ENCODE peak calls at places on chromosomes 1 and 21, in eight cellular contexts. One of them, this sample, is unnamed.

GRCh38 chr21:45831991-45832740 is 149.4 kb upstream of the COL6A1 start:
- DNase-seq in mammary epithelial cell: peak; percentile 28
- DNase-seq in ovary: no peak
- DNase-seq in heart left ventricle: no peak
- DNase-seq in iPS DF 6.9: no peak
- DNase-seq in mesenchymal stem cell: peak; percentile 79
- DNase-seq in body of pancreas: peak; percentile 15
- DNase-seq in brain microvascular endothelial cell: no peak
- DNase-seq in this sample: no peak

GRCh38 chr1:51484591-51484990 is 34.5 kb downstream of the EPS15 start:
- DNase-seq in body of pancreas: no peak
- DNase-seq in iPS DF 6.9: no peak
- DNase-seq in brain microvascular endothelial cell: peak; percentile 5
- DNase-seq in mammary epithelial cell: peak; percentile 32
- DNase-seq in heart left ventricle: no peak
- DNase-seq in mesenchymal stem cell: peak; percentile 18
- DNase-seq in ovary: no peak
- DNase-seq in this sample: no peak

GRCh38 chr1:49160677-49161076 is 384.0 kb upstream of the BEND5 start:
- DNase-seq in heart left ventricle: no peak
- DNase-seq in mesenchymal stem cell: no peak
- DNase-seq in ovary: no peak
- DNase-seq in mammary epithelial cell: no peak
- DNase-seq in body of pancreas: no peak
- DNase-seq in brain microvascular endothelial cell: no peak
- DNase-seq in iPS DF 6.9: no peak
- DNase-seq in this sample: no peak

GRCh38 chr1:93615201-93616150 is 66.2 kb downstream of the BCAR3 start:
- DNase-seq in heart left ventricle: no peak
- DNase-seq in ovary: no peak
- DNase-seq in body of pancreas: no peak
- DNase-seq in iPS DF 6.9: no peak
- DNase-seq in brain microvascular endothelial cell: peak; percentile 71
- DNase-seq in mesenchymal stem cell: peak; percentile 77
- DNase-seq in mammary epithelial cell: peak; percentile 78
- DNase-seq in this sample: no peak

GRCh38 chr1:187051618-187052232 is 223.0 kb downstream of the PLA2G4A start:
- DNase-seq in brain microvascular endothelial cell: no peak
- DNase-seq in heart left ventricle: no peak
- DNase-seq in ovary: no peak
- DNase-seq in mammary epithelial cell: peak; percentile 31
- DNase-seq in mesenchymal stem cell: peak; percentile 40
- DNase-seq in body of pancreas: no peak
- DNase-seq in iPS DF 6.9: peak; percentile 41
- DNase-seq in this sample: no peak

GRCh38 chr21:44800103-44800502 is 1.5 kb downstream of the UBE2G2 start:
- DNase-seq in mammary epithelial cell: peak; percentile 27
- DNase-seq in body of pancreas: peak; percentile 25
- DNase-seq in heart left ventricle: no peak
- DNase-seq in ovary: no peak
- DNase-seq in mesenchymal stem cell: peak; percentile 47
- DNase-seq in brain microvascular endothelial cell: no peak
- DNase-seq in iPS DF 6.9: no peak
- DNase-seq in this sample: no peak

GRCh38 chr1:68010094-68010493 is 40.3 kb downstream of the DIRAS3 start:
- DNase-seq in mammary epithelial cell: peak; percentile 17
- DNase-seq in body of pancreas: no peak
- DNase-seq in ovary: no peak
- DNase-seq in heart left ventricle: no peak
- DNase-seq in mesenchymal stem cell: peak; percentile 33
- DNase-seq in brain microvascular endothelial cell: no peak
- DNase-seq in iPS DF 6.9: no peak
- DNase-seq in this sample: no peak

GRCh38 chr1:247113094-247113497 is 8.9 kb upstream of the ZNF669 start:
- DNase-seq in mesenchymal stem cell: no peak
- DNase-seq in body of pancreas: peak; percentile 76
- DNase-seq in ovary: no peak
- DNase-seq in mammary epithelial cell: no peak
- DNase-seq in iPS DF 6.9: no peak
- DNase-seq in brain microvascular endothelial cell: no peak
- DNase-seq in heart left ventricle: no peak
- DNase-seq in this sample: no peak

GRCh38 chr1:180415985-180416633 is 86.3 kb downstream of the ACBD6 start:
- DNase-seq in body of pancreas: no peak
- DNase-seq in iPS DF 6.9: no peak
- DNase-seq in ovary: no peak
- DNase-seq in mammary epithelial cell: peak; percentile 8
- DNase-seq in brain microvascular endothelial cell: no peak
- DNase-seq in mesenchymal stem cell: peak; percentile 28
- DNase-seq in heart left ventricle: no peak
- DNase-seq in this sample: no peak

GRCh38 chr1:228001738-228002535 is 4.9 kb upstream of the WNT3A start:
- DNase-seq in body of pancreas: no peak
- DNase-seq in ovary: no peak
- DNase-seq in iPS DF 6.9: no peak
- DNase-seq in mammary epithelial cell: no peak
- DNase-seq in mesenchymal stem cell: no peak
- DNase-seq in brain microvascular endothelial cell: no peak
- DNase-seq in heart left ventricle: no peak
- DNase-seq in this sample: no peak

DNA sequence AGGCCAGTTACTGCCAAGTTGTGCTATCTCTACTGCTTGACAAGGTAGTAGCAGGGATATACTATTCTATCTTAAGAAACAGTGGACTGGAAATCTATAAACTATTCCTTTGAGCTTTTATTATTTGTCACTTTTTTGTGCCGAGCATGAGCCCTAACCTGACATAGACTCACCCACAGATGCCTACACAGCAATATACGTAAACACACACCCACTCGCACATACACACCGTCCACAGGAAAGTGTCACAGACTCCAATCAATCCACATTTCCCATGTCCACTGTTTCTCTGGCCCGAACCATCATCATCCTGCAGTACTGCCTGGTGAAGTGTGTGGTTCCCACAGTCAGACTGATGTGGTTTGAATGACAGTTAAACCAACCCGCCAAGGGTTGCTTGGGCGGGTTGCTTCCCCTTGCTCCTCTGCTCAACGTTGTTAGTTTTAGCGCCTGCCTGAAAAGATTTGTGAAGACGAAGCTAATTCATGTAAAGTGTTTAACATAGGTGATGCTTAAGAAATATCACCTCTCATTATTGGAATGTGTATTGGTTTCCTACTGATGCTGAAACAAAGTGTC is 47.2 kb downstream of the ADAMTS1 start:
- DNase-seq in ovary: no peak
- DNase-seq in body of pancreas: no peak
- DNase-seq in heart left ventricle: no peak
- DNase-seq in mammary epithelial cell: no peak
- DNase-seq in iPS DF 6.9: no peak
- DNase-seq in brain microvascular endothelial cell: no peak
- DNase-seq in mesenchymal stem cell: no peak
- DNase-seq in this sample: no peak
- H3K27ac ChIP-seq in ovary: peak overlapping the region; percentile 62
- H3K27ac ChIP-seq in body of pancreas: no peak overlapping the region
- H3K27ac ChIP-seq in heart left ventricle: no peak overlapping the region
- H3K27ac ChIP-seq in mammary epithelial cell: no peak overlapping the region
- H3K27ac ChIP-seq in iPS DF 6.9: no peak overlapping the region
- H3K27ac ChIP-seq in brain microvascular endothelial cell: no peak overlapping the region
- H3K27ac ChIP-seq in mesenchymal stem cell: no peak overlapping the region
- H3K27ac ChIP-seq in this sample: no peak overlapping the region

GRCh38 chr1:24640288-24640687 is 2.8 kb upstream of the SRRM1 start:
- DNase-seq in mesenchymal stem cell: no peak
- DNase-seq in mammary epithelial cell: no peak
- DNase-seq in ovary: peak; percentile 45
- DNase-seq in heart left ventricle: no peak
- DNase-seq in brain microvascular endothelial cell: no peak
- DNase-seq in body of pancreas: peak; percentile 50
- DNase-seq in iPS DF 6.9: no peak
- DNase-seq in this sample: no peak
- H3K27ac ChIP-seq in mesenchymal stem cell: no peak overlapping the region
- H3K27ac ChIP-seq in mammary epithelial cell: no peak overlapping the region
- H3K27ac ChIP-seq in ovary: no peak overlapping the region
- H3K27ac ChIP-seq in heart left ventricle: no peak overlapping the region
- H3K27ac ChIP-seq in brain microvascular endothelial cell: no peak overlapping the region
- H3K27ac ChIP-seq in body of pancreas: peak overlapping the region; percentile 3
- H3K27ac ChIP-seq in iPS DF 6.9: no peak overlapping the region
- H3K27ac ChIP-seq in this sample: no peak overlapping the region

DNA sequence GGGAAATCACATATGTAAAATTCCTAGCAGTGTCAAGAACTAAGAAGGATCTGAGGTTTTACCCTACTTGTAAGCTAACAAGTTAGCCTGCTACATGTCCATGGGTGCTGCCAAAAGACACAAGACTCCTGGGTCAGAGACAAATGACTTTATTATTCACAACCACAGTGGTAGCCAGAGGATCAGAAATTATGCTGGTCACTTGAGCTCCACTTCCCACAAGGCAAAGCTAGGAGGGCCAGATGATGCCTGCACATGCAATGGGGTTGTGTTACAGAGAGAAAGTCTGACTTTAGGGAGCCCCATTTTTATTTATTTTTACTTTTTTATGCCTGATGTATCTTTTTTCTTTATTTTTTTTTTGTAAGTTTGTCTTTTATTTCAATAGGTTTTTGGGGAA is 136.8 kb downstream of the S1PR1 start:
- DNase-seq in brain microvascular endothelial cell: no peak
- DNase-seq in ovary: no peak
- DNase-seq in heart left ventricle: no peak
- DNase-seq in body of pancreas: no peak
- DNase-seq in mesenchymal stem cell: no peak
- DNase-seq in mammary epithelial cell: no peak
- DNase-seq in iPS DF 6.9: no peak
- DNase-seq in this sample: no peak
- H3K27ac ChIP-seq in brain microvascular endothelial cell: no peak overlapping the region
- H3K27ac ChIP-seq in ovary: no peak overlapping the region
- H3K27ac ChIP-seq in heart left ventricle: no peak overlapping the region
- H3K27ac ChIP-seq in body of pancreas: no peak overlapping the region
- H3K27ac ChIP-seq in mesenchymal stem cell: no peak overlapping the region
- H3K27ac ChIP-seq in mammary epithelial cell: no peak overlapping the region
- H3K27ac ChIP-seq in iPS DF 6.9: no peak overlapping the region
- H3K27ac ChIP-seq in this sample: no peak overlapping the region

GRCh38 chr1:244665771-244666217 is 12.9 kb downstream of the DESI2 start:
- DNase-seq in ovary: no peak
- DNase-seq in mesenchymal stem cell: peak; percentile 79
- DNase-seq in iPS DF 6.9: no peak
- DNase-seq in mammary epithelial cell: no peak
- DNase-seq in body of pancreas: no peak
- DNase-seq in heart left ventricle: no peak
- DNase-seq in brain microvascular endothelial cell: peak; percentile 28
- DNase-seq in this sample: no peak

GRCh38 chr1:244659694-244660093 is 6.8 kb downstream of the DESI2 start:
- DNase-seq in body of pancreas: no peak
- DNase-seq in mesenchymal stem cell: no peak
- DNase-seq in ovary: no peak
- DNase-seq in mammary epithelial cell: no peak
- DNase-seq in heart left ventricle: no peak
- DNase-seq in brain microvascular endothelial cell: no peak
- DNase-seq in iPS DF 6.9: no peak
- DNase-seq in this sample: no peak

GRCh38 chr1:244660595-244660994 is 7.7 kb downstream of the DESI2 start:
- DNase-seq in heart left ventricle: no peak
- DNase-seq in mesenchymal stem cell: no peak
- DNase-seq in body of pancreas: no peak
- DNase-seq in brain microvascular endothelial cell: no peak
- DNase-seq in mammary epithelial cell: no peak
- DNase-seq in ovary: no peak
- DNase-seq in iPS DF 6.9: no peak
- DNase-seq in this sample: no peak

GRCh38 chr1:244664353-244664752 is 11.4 kb downstream of the DESI2 start:
- DNase-seq in body of pancreas: no peak
- DNase-seq in mesenchymal stem cell: no peak
- DNase-seq in heart left ventricle: no peak
- DNase-seq in brain microvascular endothelial cell: no peak
- DNase-seq in ovary: no peak
- DNase-seq in mammary epithelial cell: no peak
- DNase-seq in iPS DF 6.9: no peak
- DNase-seq in this sample: no peak

DNA sequence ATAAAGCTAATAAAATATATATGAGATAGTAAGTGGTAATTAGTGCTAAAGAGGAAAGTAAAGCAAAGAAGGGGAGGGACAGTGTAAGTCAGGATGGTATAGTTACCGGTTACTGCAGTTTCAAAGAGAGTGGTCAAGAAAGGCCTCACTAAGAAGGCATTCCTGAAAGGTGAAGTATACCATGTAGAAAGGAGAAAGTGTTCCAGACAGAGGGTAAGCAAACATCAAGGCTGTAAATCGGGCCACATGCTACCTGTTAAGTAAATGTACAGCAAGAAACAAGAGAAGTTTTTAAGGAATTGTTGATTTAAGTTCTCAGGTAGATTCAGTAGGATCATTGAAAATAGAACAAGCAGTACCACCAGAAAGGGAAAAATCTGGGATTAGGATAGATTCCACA is 9.7 kb downstream of the DESI2 start:
- DNase-seq in heart left ventricle: no peak
- DNase-seq in mesenchymal stem cell: no peak
- DNase-seq in ovary: no peak
- DNase-seq in mammary epithelial cell: no peak
- DNase-seq in iPS DF 6.9: no peak
- DNase-seq in brain microvascular endothelial cell: no peak
- DNase-seq in body of pancreas: no peak
- DNase-seq in this sample: no peak
- H3K27ac ChIP-seq in heart left ventricle: no peak overlapping the region
- H3K27ac ChIP-seq in mesenchymal stem cell: peak overlapping the region; percentile 16
- H3K27ac ChIP-seq in ovary: no peak overlapping the region
- H3K27ac ChIP-seq in mammary epithelial cell: no peak overlapping the region
- H3K27ac ChIP-seq in iPS DF 6.9: no peak overlapping the region
- H3K27ac ChIP-seq in brain microvascular endothelial cell: no peak overlapping the region
- H3K27ac ChIP-seq in body of pancreas: no peak overlapping the region
- H3K27ac ChIP-seq in this sample: no peak overlapping the region

DNA sequence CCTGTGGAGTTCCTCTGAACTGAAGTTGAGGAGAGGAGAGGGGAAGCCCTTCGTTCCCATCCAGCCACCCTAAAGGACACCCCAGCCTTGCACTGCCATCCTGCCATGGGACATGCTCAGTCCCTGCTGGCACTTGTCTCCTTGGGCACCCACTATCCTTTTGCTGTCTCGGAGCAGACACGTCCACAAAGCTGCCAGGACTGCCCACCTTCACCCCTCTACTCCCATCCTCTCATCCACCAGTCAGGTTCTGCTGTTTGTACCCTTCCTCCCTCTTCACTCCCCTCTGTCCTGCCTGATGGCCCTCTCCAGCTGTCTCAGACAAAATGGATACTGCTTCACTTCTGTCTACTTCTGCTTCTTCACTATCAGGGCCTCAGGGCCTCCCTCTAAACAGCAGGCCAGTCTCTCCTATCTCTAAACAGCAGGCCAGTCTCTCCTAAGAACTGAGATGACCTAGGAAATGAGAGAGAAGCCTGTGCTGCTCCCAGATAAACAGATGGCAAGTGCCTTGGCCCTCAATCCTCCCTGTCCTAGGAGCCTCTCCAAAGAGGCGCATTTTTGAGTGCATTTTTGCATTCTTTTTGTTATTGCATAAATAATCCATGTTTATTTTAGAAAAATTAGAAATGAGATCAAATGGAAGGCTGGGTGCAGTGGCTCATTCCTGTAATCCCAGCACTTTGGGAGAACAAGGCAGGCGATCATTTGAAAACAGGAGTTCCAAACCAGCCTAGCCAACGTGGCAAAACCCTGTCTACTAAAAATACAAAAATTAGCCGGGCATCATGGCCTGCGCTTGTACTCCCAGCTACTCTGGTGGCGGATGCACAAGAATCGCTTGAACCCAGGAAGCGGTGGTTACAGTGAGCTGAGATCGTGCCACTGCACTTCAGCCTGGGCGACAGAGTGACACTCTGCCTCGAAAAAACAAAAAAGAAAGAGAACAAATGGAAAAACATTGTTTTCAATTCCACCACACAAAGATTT is 4.4 kb upstream of the PYCR2 start:
- DNase-seq in brain microvascular endothelial cell: no peak
- DNase-seq in ovary: no peak
- DNase-seq in mammary epithelial cell: no peak
- DNase-seq in iPS DF 6.9: no peak
- DNase-seq in body of pancreas: no peak
- DNase-seq in mesenchymal stem cell: no peak
- DNase-seq in heart left ventricle: no peak
- DNase-seq in this sample: no peak
- H3K27ac ChIP-seq in brain microvascular endothelial cell: no peak overlapping the region
- H3K27ac ChIP-seq in ovary: no peak overlapping the region
- H3K27ac ChIP-seq in mammary epithelial cell: no peak overlapping the region
- H3K27ac ChIP-seq in iPS DF 6.9: no peak overlapping the region
- H3K27ac ChIP-seq in body of pancreas: no peak overlapping the region
- H3K27ac ChIP-seq in mesenchymal stem cell: no peak overlapping the region
- H3K27ac ChIP-seq in heart left ventricle: no peak overlapping the region
- H3K27ac ChIP-seq in this sample: no peak overlapping the region